ENCODE peak calls at places on chromosomes 13 and 19, in ten cellular contexts. One of them, this sample, is unnamed.

GRCh38 chr19:31641591-31641990 is 292.4 kb upstream of the TSHZ3 start:
- DNase-seq in SJCRH30: peak
- DNase-seq in left ventricle myocardium superior: no peak
- DNase-seq in activated CD4-positive, CD25-positive, alpha-beta regulatory T cell treated with anti-CD3 and anti-CD28 coated beads, Interleukin-2, amount 50 U/mL, for 16 hours: no peak
- DNase-seq in HTR-8/SVneo: no peak
- DNase-seq in thyroid gland: no peak
- DNase-seq in prostate gland: no peak
- DNase-seq in stimulated activated CD4-positive, alpha-beta T cell treated with anti-CD3 and anti-CD28 coated beads, TNF-alpha, amount 100 ng/mL, for 48 hours: no peak
- DNase-seq in fibroblast of pulmonary artery: no peak
- DNase-seq in NCI-H1417 treated with DMSO at 0.1 percent for 48 hours: no peak
- DNase-seq in this sample: no peak

GRCh38 chr13:49020328-49020727 is 44.6 kb downstream of the FNDC3A start:
- DNase-seq in activated CD4-positive, CD25-positive, alpha-beta regulatory T cell treated with anti-CD3 and anti-CD28 coated beads, Interleukin-2, amount 50 U/mL, for 16 hours: no peak
- DNase-seq in thyroid gland: no peak
- DNase-seq in SJCRH30: no peak
- DNase-seq in prostate gland: no peak
- DNase-seq in left ventricle myocardium superior: no peak
- DNase-seq in HTR-8/SVneo: no peak
- DNase-seq in stimulated activated CD4-positive, alpha-beta T cell treated with anti-CD3 and anti-CD28 coated beads, TNF-alpha, amount 100 ng/mL, for 48 hours: no peak
- DNase-seq in fibroblast of pulmonary artery: no peak
- DNase-seq in NCI-H1417 treated with DMSO at 0.1 percent for 48 hours: no peak
- DNase-seq in this sample: no peak

GRCh38 chr13:20547479-20547908 is 19.5 kb upstream of the IFT88 start:
- DNase-seq in left ventricle myocardium superior: no peak
- DNase-seq in fibroblast of pulmonary artery: no peak
- DNase-seq in activated CD4-positive, CD25-positive, alpha-beta regulatory T cell treated with anti-CD3 and anti-CD28 coated beads, Interleukin-2, amount 50 U/mL, for 16 hours: no peak
- DNase-seq in thyroid gland: no peak
- DNase-seq in prostate gland: no peak
- DNase-seq in stimulated activated CD4-positive, alpha-beta T cell treated with anti-CD3 and anti-CD28 coated beads, TNF-alpha, amount 100 ng/mL, for 48 hours: no peak
- DNase-seq in NCI-H1417 treated with DMSO at 0.1 percent for 48 hours: no peak
- DNase-seq in HTR-8/SVneo: no peak
- DNase-seq in SJCRH30: no peak
- DNase-seq in this sample: peak

GRCh38 chr13:98289339-98289935 is 112.4 kb upstream of the RNF113B start:
- DNase-seq in stimulated activated CD4-positive, alpha-beta T cell treated with anti-CD3 and anti-CD28 coated beads, TNF-alpha, amount 100 ng/mL, for 48 hours: no peak
- DNase-seq in thyroid gland: no peak
- DNase-seq in HTR-8/SVneo: no peak
- DNase-seq in NCI-H1417 treated with DMSO at 0.1 percent for 48 hours: no peak
- DNase-seq in SJCRH30: no peak
- DNase-seq in prostate gland: no peak
- DNase-seq in activated CD4-positive, CD25-positive, alpha-beta regulatory T cell treated with anti-CD3 and anti-CD28 coated beads, Interleukin-2, amount 50 U/mL, for 16 hours: no peak
- DNase-seq in fibroblast of pulmonary artery: no peak
- DNase-seq in left ventricle myocardium superior: no peak
- DNase-seq in this sample: no peak

GRCh38 chr13:89726690-89727435 is 1620.6 kb upstream of the MIR17HG start:
- DNase-seq in NCI-H1417 treated with DMSO at 0.1 percent for 48 hours: no peak
- DNase-seq in activated CD4-positive, CD25-positive, alpha-beta regulatory T cell treated with anti-CD3 and anti-CD28 coated beads, Interleukin-2, amount 50 U/mL, for 16 hours: no peak
- DNase-seq in left ventricle myocardium superior: no peak
- DNase-seq in SJCRH30: peak
- DNase-seq in prostate gland: no peak
- DNase-seq in fibroblast of pulmonary artery: peak
- DNase-seq in thyroid gland: no peak
- DNase-seq in HTR-8/SVneo: no peak
- DNase-seq in stimulated activated CD4-positive, alpha-beta T cell treated with anti-CD3 and anti-CD28 coated beads, TNF-alpha, amount 100 ng/mL, for 48 hours: no peak
- DNase-seq in this sample: no peak

GRCh38 chr13:44022196-44022595 is 142.5 kb downstream of the LACC1 start:
- DNase-seq in prostate gland: no peak
- DNase-seq in NCI-H1417 treated with DMSO at 0.1 percent for 48 hours: no peak
- DNase-seq in HTR-8/SVneo: no peak
- DNase-seq in thyroid gland: no peak
- DNase-seq in activated CD4-positive, CD25-positive, alpha-beta regulatory T cell treated with anti-CD3 and anti-CD28 coated beads, Interleukin-2, amount 50 U/mL, for 16 hours: no peak
- DNase-seq in SJCRH30: no peak
- DNase-seq in stimulated activated CD4-positive, alpha-beta T cell treated with anti-CD3 and anti-CD28 coated beads, TNF-alpha, amount 100 ng/mL, for 48 hours: no peak
- DNase-seq in left ventricle myocardium superior: no peak
- DNase-seq in fibroblast of pulmonary artery: no peak
- DNase-seq in this sample: no peak

GRCh38 chr13:98273824-98274786 is 97.0 kb upstream of the RNF113B start:
- DNase-seq in SJCRH30: peak
- DNase-seq in prostate gland: no peak
- DNase-seq in HTR-8/SVneo: no peak
- DNase-seq in left ventricle myocardium superior: no peak
- DNase-seq in thyroid gland: peak
- DNase-seq in activated CD4-positive, CD25-positive, alpha-beta regulatory T cell treated with anti-CD3 and anti-CD28 coated beads, Interleukin-2, amount 50 U/mL, for 16 hours: no peak
- DNase-seq in stimulated activated CD4-positive, alpha-beta T cell treated with anti-CD3 and anti-CD28 coated beads, TNF-alpha, amount 100 ng/mL, for 48 hours: no peak
- DNase-seq in fibroblast of pulmonary artery: no peak
- DNase-seq in NCI-H1417 treated with DMSO at 0.1 percent for 48 hours: no peak
- DNase-seq in this sample: no peak

GRCh38 chr13:106533101-106533939 is 2.1 kb downstream of the EFNB2 start:
- DNase-seq in thyroid gland: peak
- DNase-seq in activated CD4-positive, CD25-positive, alpha-beta regulatory T cell treated with anti-CD3 and anti-CD28 coated beads, Interleukin-2, amount 50 U/mL, for 16 hours: no peak
- DNase-seq in stimulated activated CD4-positive, alpha-beta T cell treated with anti-CD3 and anti-CD28 coated beads, TNF-alpha, amount 100 ng/mL, for 48 hours: no peak
- DNase-seq in HTR-8/SVneo: peak
- DNase-seq in SJCRH30: peak
- DNase-seq in fibroblast of pulmonary artery: peak
- DNase-seq in NCI-H1417 treated with DMSO at 0.1 percent for 48 hours: peak
- DNase-seq in prostate gland: peak
- DNase-seq in left ventricle myocardium superior: peak
- DNase-seq in this sample: peak

GRCh38 chr13:20696073-20696472 is 7.4 kb upstream of the IL17D start:
- DNase-seq in prostate gland: no peak
- DNase-seq in fibroblast of pulmonary artery: no peak
- DNase-seq in thyroid gland: no peak
- DNase-seq in HTR-8/SVneo: no peak
- DNase-seq in left ventricle myocardium superior: no peak
- DNase-seq in SJCRH30: no peak
- DNase-seq in NCI-H1417 treated with DMSO at 0.1 percent for 48 hours: no peak
- DNase-seq in stimulated activated CD4-positive, alpha-beta T cell treated with anti-CD3 and anti-CD28 coated beads, TNF-alpha, amount 100 ng/mL, for 48 hours: no peak
- DNase-seq in activated CD4-positive, CD25-positive, alpha-beta regulatory T cell treated with anti-CD3 and anti-CD28 coated beads, Interleukin-2, amount 50 U/mL, for 16 hours: no peak
- DNase-seq in this sample: no peak

This sample was measured in colonic mucosa.